ENCODE peak calls at places on chromosomes 7 and 10, in seven cellular contexts. V is GM23248, D is transverse colon, O is epithelial cell of prostate, S is gastrocnemius medialis, B is fibroblast of lung, W is mammary epithelial cell. T is an unnamed sample.

GRCh38 chr10:23100331-23101030 is 5.1 kb downstream of the MSRB2 start:
- DNase-seq in V (no peak), D (no peak), O (no peak), S (no peak), B (no peak), W (peak), T (no peak)

GRCh38 chr10:11091517-11092102 is 73.9 kb downstream of the CELF2 start:
- DNase-seq in V (no peak), D (no peak), O (no peak), S (no peak), B (no peak), W (no peak), T (no peak)

GRCh38 chr7:123571187-123571586 is 13.6 kb upstream of the NDUFA5 start:
- DNase-seq in V (no peak), D (no peak), O (no peak), S (no peak), B (peak), W (no peak), T (no peak)

GRCh38 chr7:12715372-12716133 is 28.1 kb downstream of the ARL4A start:
- DNase-seq in V (peak), D (peak), O (peak), S (peak), B (peak), W (peak), T (peak)

GRCh38 chr10:52437205-52437646 is 123.1 kb downstream of the DKK1 start:
- DNase-seq in V (no peak), D (no peak), O (no peak), S (no peak), B (no peak), W (no peak), T (no peak)

GRCh38 chr7:134154581-134155130 is 27.5 kb downstream of the LRGUK start:
- DNase-seq in V (peak), D (no peak), O (no peak), S (no peak), B (peak), W (peak), T (no peak)

GRCh38 chr10:101029520-101030309 is 1.2 kb downstream of the PDZD7 start:
- DNase-seq in V (peak), D (no peak), O (no peak), S (no peak), B (no peak), W (no peak), T (no peak)

GRCh38 chr10:70540089-70540788 is 61.7 kb downstream of the PALD1 start:
- DNase-seq in V (peak), D (no peak), O (no peak), S (no peak), B (no peak), W (no peak), T (peak)

GRCh38 chr7:76283254-76284159 is 19.0 kb upstream of the HSPB1 start:
- DNase-seq in V (no peak), D (no peak), O (no peak), S (no peak), B (no peak), W (no peak), T (no peak)

GRCh38 chr7:82257118-82257695 is 186.4 kb downstream of the CACNA2D1 start:
- DNase-seq in V (no peak), D (no peak), O (no peak), S (no peak), B (no peak), W (no peak), T (no peak)

GRCh38 chr7:101099969-101100781 is 14.9 kb downstream of the TRIM56 start:
- DNase-seq in V (peak), D (peak), O (peak), S (peak), B (peak), W (peak), T (peak)

GRCh38 chr7:80136276-80137045 is 1.8 kb downstream of the GNAI1 start:
- DNase-seq in V (peak), D (no peak), O (no peak), S (no peak), B (peak), W (peak), T (peak)

GRCh38 chr10:16440396-16441105 is 3.7 kb downstream of the PTER start:
- DNase-seq in V (peak), D (no peak), O (peak), S (no peak), B (no peak), W (peak), T (peak)

GRCh38 chr7:112052993-112053392 is 153.2 kb downstream of the DOCK4 start:
- DNase-seq in V (no peak), D (no peak), O (no peak), S (no peak), B (no peak), W (no peak), T (no peak)

GRCh38 chr10:71613303-71613777 is 106.2 kb downstream of the C10orf105 start:
- DNase-seq in V (peak), D (peak), O (no peak), S (peak), B (peak), W (peak), T (peak)

GRCh38 chr10:6580279-6581029 is 378 bp upstream of the PRKCQ start:
- DNase-seq in V (peak), D (peak), O (no peak), S (peak), B (peak), W (peak), T (no peak)

DNA sequence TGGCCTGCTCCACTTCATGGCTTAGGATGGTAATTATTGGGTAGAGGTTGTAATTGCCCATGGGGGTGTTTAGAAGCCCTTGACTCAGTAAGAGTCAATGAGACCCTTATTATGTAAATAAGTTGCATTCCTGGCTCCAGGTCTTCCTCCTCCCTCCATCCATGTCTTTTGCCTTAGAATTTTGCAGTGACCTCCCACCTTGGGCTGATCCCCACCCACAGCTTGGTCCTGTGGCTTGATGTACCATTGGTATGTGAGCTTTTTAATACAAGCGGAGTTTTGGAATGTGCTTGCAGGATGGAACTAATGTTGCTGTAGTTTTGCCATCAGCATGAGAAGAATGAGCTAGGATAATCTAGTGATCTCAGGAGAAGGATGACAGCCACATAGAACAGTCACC is 73.2 kb upstream of the DGKI start:
- DNase-seq in V (peak), D (no peak), O (no peak), S (no peak), B (no peak), W (no peak), T (no peak)
- H3K27ac ChIP-seq in V (peak), D (peak), O (no peak), S (no peak), B (peak), W (no peak), T (no peak)

GRCh38 chr7:130639391-130639790 is 29.2 kb downstream of the COPG2 start:
- DNase-seq in V (no peak), D (no peak), O (no peak), S (no peak), B (no peak), W (no peak), T (no peak)

GRCh38 chr7:130641497-130641896 is 27.1 kb downstream of the COPG2 start:
- DNase-seq in V (no peak), D (no peak), O (no peak), S (no peak), B (no peak), W (no peak), T (no peak)

GRCh38 chr7:130642383-130642782 is 26.2 kb downstream of the COPG2 start:
- DNase-seq in V (no peak), D (no peak), O (no peak), S (no peak), B (no peak), W (no peak), T (no peak)

DNA sequence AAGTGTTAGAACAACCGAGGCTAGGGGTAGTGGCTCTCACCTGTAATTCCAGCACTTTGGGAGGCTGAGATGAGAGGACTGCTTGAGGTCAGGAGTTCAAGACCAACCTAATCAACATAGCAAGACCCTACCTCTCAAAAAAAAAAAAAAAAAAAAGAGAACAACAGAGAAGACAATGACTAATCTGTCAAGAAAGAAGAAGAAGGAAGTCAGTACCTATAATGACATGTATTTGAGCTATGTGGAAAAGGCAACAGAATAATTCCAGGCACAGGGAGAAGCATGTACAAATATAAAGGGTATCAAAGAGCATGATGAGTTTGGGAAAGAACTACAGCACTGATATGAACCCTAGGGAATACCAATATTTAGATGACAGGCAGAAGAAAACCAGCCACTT is 27.5 kb downstream of the COPG2 start:
- DNase-seq in V (no peak), D (no peak), O (no peak), S (no peak), B (no peak), W (no peak), T (no peak)
- H3K27ac ChIP-seq in V (no peak), D (no peak), O (no peak), S (no peak), B (no peak), W (no peak), T (no peak)

GRCh38 chr7:77760809-77761453 is 37.3 kb downstream of the TMEM60 start:
- DNase-seq in V (no peak), D (no peak), O (no peak), S (no peak), B (no peak), W (no peak), T (no peak)
- H3K27ac ChIP-seq in V (no peak), D (no peak), O (no peak), S (no peak), B (no peak), W (no peak), T (no peak)

GRCh38 chr10:5447071-5447470 is 34.7 kb downstream of the NET1 start:
- DNase-seq in V (peak), D (no peak), O (no peak), S (no peak), B (peak), W (peak), T (no peak)

GRCh38 chr10:5446390-5446926 is 34.1 kb downstream of the NET1 start:
- DNase-seq in V (peak), D (peak), O (peak), S (peak), B (peak), W (peak), T (peak)

GRCh38 chr10:5442990-5443370 is 30.6 kb downstream of the NET1 start:
- DNase-seq in V (no peak), D (no peak), O (no peak), S (no peak), B (no peak), W (no peak), T (no peak)

GRCh38 chr10:5443429-5443828 is 31.1 kb downstream of the NET1 start:
- DNase-seq in V (no peak), D (no peak), O (no peak), S (no peak), B (no peak), W (no peak), T (no peak)

GRCh38 chr10:5445006-5445405 is 32.6 kb downstream of the NET1 start:
- DNase-seq in V (no peak), D (no peak), O (no peak), S (no peak), B (no peak), W (no peak), T (no peak)
- H3K27ac ChIP-seq in V (no peak), D (peak), O (peak), S (no peak), B (no peak), W (no peak), T (no peak)

DNA sequence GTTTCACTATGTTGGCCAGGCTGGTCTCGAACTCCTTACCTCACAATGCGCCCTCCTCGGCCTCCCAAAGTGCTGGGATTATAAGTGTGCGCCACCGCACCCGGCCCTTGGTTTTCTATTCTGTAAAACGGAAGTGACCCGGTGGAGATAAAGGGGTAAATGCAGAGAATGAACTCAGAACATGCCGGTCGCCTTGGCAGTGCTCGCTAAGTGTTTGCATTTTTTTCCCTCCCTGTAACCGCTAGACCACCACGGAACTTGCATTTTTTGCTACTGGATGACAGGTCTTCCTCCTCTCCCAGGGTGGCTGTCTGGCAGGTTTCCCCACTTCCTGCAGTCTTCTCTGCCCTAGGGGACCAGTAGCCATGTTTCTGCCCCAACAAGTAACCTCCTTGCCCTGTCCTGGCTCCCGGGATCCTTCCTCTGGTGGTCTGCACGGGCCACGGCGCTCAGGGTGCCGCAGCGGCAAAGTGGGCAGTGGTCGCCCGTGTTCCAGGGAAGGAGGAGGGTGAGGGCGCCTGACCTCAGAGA is 18.8 kb upstream of the GNA12 start:
- DNase-seq in V (no peak), D (no peak), O (no peak), S (no peak), B (peak), W (no peak), T (peak)
- H3K27ac ChIP-seq in V (peak), D (peak), O (peak), S (peak), B (peak), W (peak), T (peak)

GRCh38 chr7:114928060-114928459 is 6.2 kb downstream of the MDFIC start:
- DNase-seq in V (no peak), D (no peak), O (no peak), S (no peak), B (no peak), W (no peak), T (no peak)

GRCh38 chr7:114929570-114929969 is 7.7 kb downstream of the MDFIC start:
- DNase-seq in V (no peak), D (no peak), O (no peak), S (no peak), B (no peak), W (no peak), T (no peak)

GRCh38 chr7:114930829-114931655 is 9.1 kb downstream of the MDFIC start:
- DNase-seq in V (peak), D (no peak), O (no peak), S (no peak), B (peak), W (peak), T (no peak)

GRCh38 chr7:114931656-114932011 is 9.7 kb downstream of the MDFIC start:
- DNase-seq in V (no peak), D (peak), O (no peak), S (no peak), B (no peak), W (no peak), T (no peak)

GRCh38 chr7:114930107-114930521 is 8.2 kb downstream of the MDFIC start:
- DNase-seq in V (peak), D (no peak), O (no peak), S (no peak), B (peak), W (no peak), T (no peak)
- H3K27ac ChIP-seq in V (peak), D (peak), O (no peak), S (no peak), B (peak), W (no peak), T (no peak)

GRCh38 chr10:77925795-77926565 is 575 bp downstream of the DLG5 start:
- DNase-seq in V (peak), D (peak), O (no peak), S (peak), B (peak), W (peak), T (peak)

GRCh38 chr10:77926566-77927342 is at the start of gene DLG5:
- DNase-seq in V (peak), D (peak), O (no peak), S (peak), B (peak), W (peak), T (peak)

GRCh38 chr10:77922551-77923179 is 3.9 kb downstream of the DLG5 start:
- DNase-seq in V (no peak), D (no peak), O (no peak), S (no peak), B (no peak), W (no peak), T (peak)

GRCh38 chr10:77927343-77928256 is 1.0 kb upstream of the DLG5 start:
- DNase-seq in V (peak), D (no peak), O (no peak), S (no peak), B (peak), W (no peak), T (peak)

GRCh38 chr10:77925410-77925794 is 1.2 kb downstream of the DLG5 start:
- DNase-seq in V (peak), D (no peak), O (no peak), S (no peak), B (peak), W (peak), T (peak)
- H3K27ac ChIP-seq in V (peak), D (peak), O (peak), S (peak), B (peak), W (peak), T (no peak)

DNA sequence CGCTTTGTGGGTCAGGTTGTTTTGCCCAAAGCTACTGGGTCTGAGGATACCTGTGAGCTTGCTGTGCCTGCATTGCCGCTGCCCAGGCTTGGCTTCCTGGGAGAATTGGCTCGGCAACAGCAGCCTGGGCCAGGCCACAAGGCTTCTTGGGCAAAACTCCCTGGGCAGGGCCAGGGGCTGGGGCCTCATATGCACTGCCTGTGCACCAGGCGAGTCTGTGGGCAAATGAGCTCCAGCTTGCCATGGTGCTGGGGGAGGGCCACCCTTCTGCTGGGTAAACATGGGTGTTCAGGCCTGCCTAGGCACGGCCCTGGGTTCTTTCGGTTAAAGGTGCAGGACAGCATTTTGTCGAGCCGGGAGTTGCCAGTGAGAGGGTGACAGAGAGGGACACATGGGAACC is 19.4 kb downstream of the ZMIZ1 start:
- DNase-seq in V (no peak), D (peak), O (no peak), S (no peak), B (no peak), W (peak), T (no peak)
- H3K27ac ChIP-seq in V (no peak), D (peak), O (peak), S (peak), B (no peak), W (no peak), T (no peak)

GRCh38 chr10:119395287-119396007 is 147.1 kb downstream of the RGS10 start:
- DNase-seq in V (no peak), D (no peak), O (no peak), S (peak), B (peak), W (no peak), T (no peak)
- H3K27ac ChIP-seq in V (no peak), D (peak), O (no peak), S (peak), B (peak), W (no peak), T (no peak)

GRCh38 chr10:89478085-89478738 is 57.2 kb downstream of the SLC16A12 start:
- DNase-seq in V (no peak), D (no peak), O (no peak), S (no peak), B (no peak), W (no peak), T (no peak)
- H3K27ac ChIP-seq in V (peak), D (no peak), O (peak), S (peak), B (no peak), W (no peak), T (no peak)

T was measured in PC-3.